ENCODE peak calls at places on chromosomes 13 and 19, in ten cellular contexts. R is DMS153; A is amniotic stem cell; G is NCI-H1092 treated with DMSO at 0.1 percent for 48 hours; O is fibroblast of pulmonary artery; M is activated CD8-positive, alpha-beta memory T cell treated with anti-CD3 and anti-CD28 coated beads for 1 hour; I is iris pigment epithelial cell; K is esophagus squamous epithelium; U is endodermal cell; B is HuH-7.5. H is an unnamed sample.
A peak's percentile ranks its signal among the peaks of the same experiment; 100 is the strongest.

GRCh38 chr13:46901721-46902120 is 4.9 kb upstream of the HTR2A start:
- DNase-seq in U (no peak), A (no peak), R (no peak), G (no peak), O (no peak), B (no peak), K (no peak), M (no peak), I (no peak), H (no peak)

GRCh38 chr13:50650936-50651638 is 192.4 kb downstream of the DLEU7 start:
- DNase-seq in I (peak; percentile 77), U (no peak), K (no peak), G (peak; percentile 16), M (no peak), B (no peak), O (no peak), R (peak; percentile 20), A (no peak), H (no peak)

GRCh38 chr13:99199541-99200432 is 867 bp upstream of the UBAC2 start:
- DNase-seq in G (peak; percentile 28), O (peak; percentile 13), M (no peak), I (peak; percentile 25), A (no peak), K (no peak), R (no peak), B (no peak), U (no peak), H (no peak)

GRCh38 chr13:90680826-90681225 is 666.7 kb upstream of the MIR17HG start:
- DNase-seq in A (no peak), G (no peak), M (no peak), B (no peak), U (no peak), I (peak; percentile 4), R (no peak), K (no peak), O (no peak), H (no peak)

GRCh38 chr19:6551607-6552450 is 21.0 kb downstream of the TNFSF9 start:
- DNase-seq in I (no peak), O (no peak), M (peak; percentile 18), R (no peak), G (no peak), K (no peak), A (no peak), U (peak; percentile 91), B (no peak), H (no peak)

GRCh38 chr13:44437356-44438233 is 64.0 kb downstream of the SERP2 start:
- DNase-seq in B (no peak), A (no peak), O (peak; percentile 69), R (peak; percentile 32), M (no peak), G (peak; percentile 76), I (peak; percentile 43), U (peak; percentile 20), K (no peak), H (no peak)

GRCh38 chr19:50531171-50531612 is 17.5 kb upstream of the ASPDH start:
- DNase-seq in U (peak; percentile 44), O (no peak), M (no peak), R (no peak), B (no peak), G (no peak), K (no peak), I (no peak), A (no peak), H (no peak)

GRCh38 chr19:8697671-8698432 is 743 bp downstream of the ACTL9 start:
- DNase-seq in K (no peak), B (no peak), G (no peak), I (no peak), M (no peak), U (peak; percentile 87), O (no peak), R (no peak), A (no peak), H (no peak)

GRCh38 chr19:4454621-4454951 is 3.0 kb downstream of the UBXN6 start:
- DNase-seq in B (no peak), I (no peak), O (no peak), K (no peak), U (no peak), G (no peak), M (no peak), R (no peak), A (no peak), H (no peak)

GRCh38 chr13:35343417-35343816 is 133.1 kb downstream of the MAB21L1 start:
- DNase-seq in K (no peak), G (no peak), B (no peak), I (no peak), O (no peak), A (no peak), U (no peak), M (no peak), R (no peak), H (no peak)

GRCh38 chr19:8209965-8210659 is 942 bp downstream of the CERS4 start:
- DNase-seq in K (no peak), A (no peak), G (peak; percentile 39), U (peak; percentile 81), I (no peak), R (peak; percentile 13), B (no peak), O (no peak), M (no peak), H (peak; percentile 61)

GRCh38 chr19:10013834-10014618 is 743 bp downstream of the RDH8 start:
- DNase-seq in B (no peak), K (no peak), G (no peak), M (no peak), O (no peak), I (no peak), R (no peak), A (no peak), U (no peak), H (no peak)

GRCh38 chr19:1527650-1528309 is 3.9 kb downstream of the PLK5 start:
- DNase-seq in R (no peak), I (no peak), K (no peak), O (no peak), B (no peak), A (no peak), M (no peak), U (no peak), G (no peak), H (no peak)

GRCh38 chr13:95281258-95281602 is 20.0 kb downstream of the ABCC4 start:
- DNase-seq in G (no peak), K (no peak), M (no peak), O (no peak), B (no peak), R (no peak), I (no peak), U (no peak), A (no peak), H (no peak)

GRCh38 chr19:5580116-5580515 is 12.4 kb upstream of the TINCR start:
- DNase-seq in M (no peak), B (no peak), K (no peak), I (no peak), O (no peak), R (no peak), U (no peak), A (no peak), G (peak; percentile 83), H (no peak)

GRCh38 chr19:18519962-18520847 is 1.7 kb downstream of the ELL start:
- DNase-seq in K (no peak), A (peak; percentile 60), B (peak; percentile 62), U (peak; percentile 88), G (peak; percentile 19), I (peak; percentile 84), O (peak; percentile 83), M (no peak), R (peak; percentile 32), H (no peak)

GRCh38 chr19:55474269-55475265 is 1.9 kb upstream of the ZNF628 start:
- DNase-seq in K (no peak), M (no peak), O (peak; percentile 29), A (no peak), B (no peak), I (peak; percentile 41), R (no peak), U (peak; percentile 61), G (no peak), H (no peak)

GRCh38 chr19:11881151-11881800 is 6.3 kb upstream of the ZNF69 start:
- DNase-seq in R (no peak), U (peak; percentile 91), K (no peak), I (peak; percentile 49), G (peak; percentile 61), A (peak; percentile 13), B (peak; percentile 51), O (peak; percentile 73), M (peak; percentile 32), H (peak; percentile 71)

GRCh38 chr13:31204592-31204991 is 4.8 kb downstream of the B3GLCT start:
- DNase-seq in K (no peak), I (peak; percentile 76), U (no peak), A (no peak), M (no peak), G (no peak), R (no peak), O (peak; percentile 64), B (no peak), H (no peak)

GRCh38 chr13:35988648-35989081 is 142.5 kb downstream of the DCLK1 start:
- DNase-seq in O (peak; percentile 93), G (no peak), R (no peak), U (no peak), K (no peak), I (peak; percentile 65), A (no peak), M (no peak), B (no peak), H (no peak)

GRCh38 chr19:2982556-2982955 is 5.2 kb downstream of the TLE6 start:
- DNase-seq in M (no peak), U (no peak), R (no peak), K (no peak), B (no peak), G (no peak), A (no peak), O (no peak), I (no peak), H (no peak)

GRCh38 chr19:49767380-49767779 is 579 bp downstream of the AP2A1 start:
- DNase-seq in B (no peak), O (no peak), K (no peak), U (peak; percentile 58), R (no peak), M (no peak), I (no peak), G (no peak), A (no peak), H (no peak)

GRCh38 chr19:48970923-48971395 is 5.8 kb downstream of the FTL start:
- DNase-seq in B (peak; percentile 88), K (no peak), M (peak; percentile 60), U (peak; percentile 96), R (peak; percentile 45), G (peak; percentile 42), I (peak; percentile 72), O (peak; percentile 85), A (peak; percentile 39), H (peak; percentile 88)

GRCh38 chr19:45955905-45956608 is 17.6 kb downstream of the NOVA2 start:
- DNase-seq in I (peak; percentile 14), U (peak; percentile 62), O (peak; percentile 93), A (no peak), R (no peak), M (no peak), K (no peak), G (no peak), B (no peak), H (no peak)